ENCODE peak calls at places on chromosome 10, in nine cellular contexts. B is endodermal cell; V is glutamatergic neuron; G is GM13977; T is RWPE1; H is mammary epithelial cell; A is AG10803; Y is CD8-positive, alpha-beta T cell; I is foreskin fibroblast. U is an unnamed sample.

GRCh38 chr10:126940670-126941069 is 35.4 kb downstream of the DOCK1 start:
- DNase-seq in Y (no peak), B (no peak), G (no peak), T (no peak), A (no peak), H (no peak), I (no peak), V (no peak), U (no peak)

GRCh38 chr10:106997721-106998120 is 166.8 kb downstream of the SORCS1 start:
- DNase-seq in Y (no peak), V (no peak), T (no peak), G (no peak), B (no peak), I (no peak), A (no peak), H (no peak), U (no peak)

GRCh38 chr10:5965266-5965665 is 12.1 kb downstream of the IL15RA start:
- DNase-seq in G (peak), V (no peak), H (no peak), Y (no peak), B (peak), T (no peak), A (no peak), I (no peak), U (no peak)

GRCh38 chr10:128325788-128326187 is 199.6 kb upstream of the MKI67 start:
- DNase-seq in G (no peak), Y (peak), T (no peak), A (no peak), B (no peak), V (no peak), I (no peak), H (no peak), U (no peak)

GRCh38 chr10:90801608-90802007 is 56.2 kb downstream of the HTR7 start:
- DNase-seq in T (no peak), H (no peak), V (no peak), B (no peak), Y (no peak), I (no peak), G (no peak), A (no peak), U (no peak)

GRCh38 chr10:46282460-46283216 is 4.2 kb upstream of the ANTXRL start:
- DNase-seq in T (peak), A (peak), Y (peak), V (peak), G (peak), B (peak), H (peak), I (peak), U (peak)

GRCh38 chr10:131170042-131170983 is 141.2 kb downstream of the TCERG1L start:
- DNase-seq in T (no peak), A (no peak), V (no peak), Y (peak), G (no peak), I (no peak), B (peak), H (no peak), U (no peak)

GRCh38 chr10:72980348-72980747 is 25.7 kb upstream of the PLA2G12B start:
- DNase-seq in B (no peak), A (no peak), V (no peak), T (no peak), I (no peak), H (peak), Y (no peak), G (no peak), U (no peak)

GRCh38 chr10:79927111-79927828 is 21.6 kb downstream of the SFTPD start:
- DNase-seq in B (peak), G (no peak), Y (peak), T (no peak), I (no peak), A (no peak), V (no peak), H (no peak), U (no peak)

GRCh38 chr10:11902646-11903045 is 79.5 kb downstream of the PROSER2 start:
- DNase-seq in H (no peak), Y (no peak), T (no peak), G (no peak), I (no peak), B (peak), V (no peak), A (no peak), U (no peak)

GRCh38 chr10:53379951-53380350 is 607.4 kb upstream of the MBL2 start:
- DNase-seq in B (no peak), T (no peak), Y (no peak), G (no peak), I (no peak), A (no peak), H (no peak), V (no peak), U (no peak)

GRCh38 chr10:122911889-122912484 is 1.6 kb downstream of the FAM24A start:
- DNase-seq in A (peak), I (peak), T (peak), Y (peak), H (peak), B (peak), V (no peak), G (peak), U (peak)

GRCh38 chr10:11610855-11611247 is 599 bp downstream of the USP6NL start:
- DNase-seq in T (peak), Y (peak), G (no peak), A (peak), V (no peak), B (peak), I (no peak), H (peak), U (peak)

GRCh38 chr10:22833353-22833752 is 94.5 kb upstream of the ARMC3 start:
- DNase-seq in I (no peak), A (no peak), V (no peak), T (no peak), G (no peak), H (no peak), B (no peak), Y (no peak), U (no peak)

GRCh38 chr10:22837771-22838170 is 90.1 kb upstream of the ARMC3 start:
- DNase-seq in A (no peak), H (no peak), Y (no peak), B (no peak), I (no peak), V (no peak), T (no peak), G (no peak), U (no peak)

GRCh38 chr10:22834471-22834870 is 93.4 kb upstream of the ARMC3 start:
- DNase-seq in V (no peak), T (no peak), H (no peak), Y (no peak), I (no peak), A (no peak), B (no peak), G (no peak), U (no peak)

GRCh38 chr10:22833781-22834180 is 94.1 kb upstream of the ARMC3 start:
- DNase-seq in I (no peak), V (no peak), A (no peak), G (no peak), B (no peak), H (no peak), Y (no peak), T (no peak), U (no peak)

GRCh38 chr10:22837351-22837750 is 90.5 kb upstream of the ARMC3 start:
- DNase-seq in Y (no peak), V (no peak), T (no peak), B (no peak), I (no peak), G (no peak), H (no peak), A (no peak), U (no peak)
- TF ChIP-seq CTCF in Y (no peak), V (no peak), T (no peak), B (no peak), I (no peak), G (no peak), H (no peak), A (no peak), U (no peak)

GRCh38 chr10:70744617-70745138 is 40.5 kb downstream of the TBATA start:
- DNase-seq in B (no peak), I (no peak), G (no peak), Y (no peak), A (no peak), T (no peak), H (no peak), V (no peak), U (no peak)

GRCh38 chr10:70743879-70744278 is 41.3 kb downstream of the TBATA start:
- DNase-seq in B (no peak), G (no peak), H (no peak), A (no peak), T (no peak), Y (no peak), I (no peak), V (no peak), U (no peak)

GRCh38 chr10:70742537-70743429 is 42.4 kb downstream of the TBATA start:
- DNase-seq in I (no peak), Y (no peak), T (no peak), B (no peak), V (no peak), H (no peak), A (peak), G (no peak), U (no peak)

GRCh38 chr10:70745555-70745954 is 39.6 kb downstream of the TBATA start:
- DNase-seq in H (no peak), B (no peak), Y (no peak), A (no peak), G (no peak), T (no peak), V (no peak), I (no peak), U (no peak)

GRCh38 chr10:70743430-70743788 is 41.8 kb downstream of the TBATA start:
- DNase-seq in V (no peak), B (no peak), T (no peak), A (no peak), H (no peak), I (no peak), Y (no peak), G (no peak), U (no peak)
- TF ChIP-seq CTCF in V (no peak), B (peak), T (no peak), A (no peak), H (no peak), I (no peak), Y (no peak), G (no peak), U (no peak)

DNA sequence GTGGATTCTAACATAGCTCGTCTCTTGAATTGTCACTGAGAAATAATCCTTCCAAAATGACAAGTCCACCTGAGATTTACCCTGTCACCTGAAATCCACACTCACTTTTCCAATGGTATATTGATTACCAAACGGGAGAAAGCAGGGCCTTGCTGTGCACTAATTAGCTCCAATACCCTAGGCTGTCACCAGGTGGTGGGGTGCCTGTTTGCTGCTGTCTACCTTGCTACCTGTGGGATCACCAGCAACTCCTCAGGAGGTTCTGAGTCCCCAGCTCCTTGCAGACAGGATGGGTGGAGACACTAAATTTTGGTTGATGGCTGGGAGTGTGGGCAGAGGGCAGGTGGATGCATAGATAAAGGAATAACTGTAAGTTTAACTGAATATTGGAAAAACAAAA is 237.2 kb upstream of the ZNF32 start:
- DNase-seq in G (no peak), B (peak), V (no peak), I (no peak), A (no peak), Y (no peak), T (no peak), H (no peak), U (no peak)
- TF ChIP-seq CTCF in G (no peak), B (peak), V (no peak), I (no peak), A (no peak), Y (no peak), T (no peak), H (peak), U (no peak)

DNA sequence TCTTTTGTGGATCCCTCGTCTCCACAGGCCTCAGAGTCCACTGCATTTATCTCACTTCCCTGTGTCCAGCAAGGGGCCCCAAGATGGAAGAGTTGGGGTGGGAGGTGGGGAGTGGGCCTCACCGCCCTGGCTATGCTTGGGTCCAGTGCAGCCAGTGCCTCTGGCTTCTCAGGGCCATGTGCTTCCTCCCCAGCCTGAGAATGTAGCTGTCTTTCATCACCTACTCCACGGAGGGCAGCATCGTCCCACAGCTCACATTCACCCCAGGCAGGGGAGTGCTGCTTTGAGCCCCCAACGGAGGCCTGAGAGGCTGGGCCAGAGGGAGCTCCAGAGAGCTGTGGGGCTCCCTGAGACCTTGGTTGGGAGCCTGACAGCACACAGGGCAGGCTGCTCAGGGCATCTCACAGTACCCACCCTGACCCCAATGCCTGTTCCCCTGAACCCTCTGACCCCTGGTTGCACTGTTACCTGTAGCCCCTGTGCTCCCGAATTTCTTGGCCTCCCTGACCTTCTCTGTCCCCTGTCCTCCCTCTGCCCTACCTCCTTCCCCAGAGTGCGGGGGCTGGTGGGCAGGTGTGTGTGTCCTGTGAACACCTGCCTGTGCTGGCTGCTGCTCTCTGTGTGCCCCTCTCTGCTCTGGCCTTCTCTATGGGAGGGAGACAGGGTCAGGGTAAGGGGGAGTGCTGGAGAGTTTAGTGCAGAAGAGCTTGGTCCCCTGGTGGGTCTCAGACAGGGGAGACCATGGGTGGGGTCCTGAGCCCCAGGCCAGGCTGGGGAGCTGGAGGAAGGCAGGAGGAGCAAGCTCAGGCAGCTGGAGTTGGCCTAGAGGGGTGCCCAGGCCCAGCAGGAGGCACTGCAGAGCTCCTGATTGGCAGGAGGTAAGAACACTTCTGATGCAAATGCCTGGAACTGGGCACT is 19.6 kb upstream of the ZNF488 start:
- DNase-seq in I (no peak), T (no peak), Y (no peak), H (no peak), G (no peak), A (peak), B (peak), V (no peak), U (no peak)
- TF ChIP-seq CTCF in I (no peak), T (no peak), Y (no peak), H (no peak), G (no peak), A (no peak), B (peak), V (no peak), U (no peak)

GRCh38 chr10:104297697-104298660 is 29.0 kb downstream of the GSTO2 start:
- DNase-seq in V (peak), I (peak), Y (no peak), T (no peak), H (no peak), A (peak), G (no peak), B (peak), U (no peak)

GRCh38 chr10:104299031-104299904 is 30.3 kb downstream of the GSTO2 start:
- DNase-seq in G (no peak), I (peak), H (no peak), T (no peak), B (no peak), Y (no peak), A (peak), V (no peak), U (no peak)

GRCh38 chr10:104300002-104300735 is 31.2 kb downstream of the GSTO2 start:
- DNase-seq in A (peak), T (no peak), I (peak), V (no peak), B (no peak), H (peak), G (no peak), Y (no peak), U (no peak)

GRCh38 chr10:104301907-104302690 is 33.1 kb downstream of the GSTO2 start:
- DNase-seq in T (no peak), I (no peak), H (no peak), B (no peak), A (no peak), V (no peak), G (no peak), Y (no peak), U (no peak)

GRCh38 chr10:104300736-104301292 is 31.8 kb downstream of the GSTO2 start:
- DNase-seq in I (peak), Y (no peak), V (peak), H (peak), T (peak), G (no peak), A (peak), B (no peak), U (no peak)
- TF ChIP-seq CTCF in I (peak), Y (no peak), V (no peak), H (peak), T (peak), G (no peak), A (no peak), B (no peak), U (no peak)

GRCh38 chr10:95284807-95285206 is 6.0 kb downstream of the PDLIM1 start:
- DNase-seq in V (no peak), H (no peak), A (no peak), I (no peak), B (no peak), T (no peak), Y (no peak), G (no peak), U (no peak)
- TF ChIP-seq CTCF in V (no peak), H (no peak), A (no peak), I (no peak), B (no peak), T (no peak), Y (no peak), G (no peak), U (no peak)

GRCh38 chr10:77430530-77430929 is 207.1 kb downstream of the KCNMA1 start:
- DNase-seq in A (no peak), Y (no peak), G (no peak), V (no peak), B (no peak), H (no peak), T (no peak), I (no peak), U (no peak)
- TF ChIP-seq CTCF in A (no peak), Y (no peak), G (no peak), V (no peak), B (peak), H (no peak), T (no peak), I (no peak), U (no peak)

GRCh38 chr10:97011397-97011796 is 174.4 kb downstream of the SLIT1 start:
- DNase-seq in T (no peak), V (no peak), H (no peak), A (no peak), I (no peak), B (no peak), G (no peak), Y (no peak), U (no peak)

GRCh38 chr10:97013983-97014382 is 171.8 kb downstream of the SLIT1 start:
- DNase-seq in I (no peak), V (no peak), T (no peak), G (no peak), A (no peak), B (no peak), Y (no peak), H (no peak), U (no peak)

GRCh38 chr10:97013568-97013967 is 172.2 kb downstream of the SLIT1 start:
- DNase-seq in G (no peak), Y (no peak), H (no peak), T (no peak), V (no peak), B (no peak), I (no peak), A (no peak), U (no peak)

GRCh38 chr10:97010695-97011206 is 175.0 kb downstream of the SLIT1 start:
- DNase-seq in I (no peak), V (no peak), B (no peak), G (no peak), T (no peak), H (no peak), A (no peak), Y (peak), U (no peak)

DNA sequence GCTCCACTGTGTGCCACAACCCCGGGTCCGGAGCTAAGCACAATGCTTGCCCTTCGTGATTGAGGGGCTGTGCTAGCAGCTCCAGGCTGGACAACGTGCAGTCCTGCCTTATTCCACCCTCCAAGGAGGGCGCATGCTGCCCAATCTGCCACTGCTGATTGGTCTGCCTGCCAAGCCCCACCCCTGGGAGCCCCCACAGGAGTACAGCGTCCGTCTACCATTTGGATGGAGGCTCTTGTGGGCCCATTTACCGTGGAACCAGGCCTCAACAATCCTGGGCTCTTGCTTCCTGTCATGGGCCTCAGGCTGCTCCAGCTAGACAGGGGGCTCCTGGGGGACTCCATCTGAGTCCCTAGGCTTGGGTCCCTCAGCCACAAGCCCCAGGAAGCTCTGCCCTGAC is 173.3 kb downstream of the SLIT1 start:
- DNase-seq in G (no peak), T (no peak), V (no peak), H (no peak), B (no peak), A (no peak), I (no peak), Y (no peak), U (no peak)
- TF ChIP-seq CTCF in G (no peak), T (no peak), V (no peak), H (no peak), B (no peak), A (no peak), I (no peak), Y (no peak), U (no peak)

GRCh38 chr10:62636825-62637248 is 167.7 kb upstream of the ADO start:
- DNase-seq in I (no peak), G (no peak), V (no peak), B (no peak), H (no peak), Y (no peak), T (no peak), A (no peak), U (no peak)
- TF ChIP-seq CTCF in I (no peak), G (peak), V (no peak), B (peak), H (no peak), Y (peak), T (no peak), A (peak), U (no peak)

DNA sequence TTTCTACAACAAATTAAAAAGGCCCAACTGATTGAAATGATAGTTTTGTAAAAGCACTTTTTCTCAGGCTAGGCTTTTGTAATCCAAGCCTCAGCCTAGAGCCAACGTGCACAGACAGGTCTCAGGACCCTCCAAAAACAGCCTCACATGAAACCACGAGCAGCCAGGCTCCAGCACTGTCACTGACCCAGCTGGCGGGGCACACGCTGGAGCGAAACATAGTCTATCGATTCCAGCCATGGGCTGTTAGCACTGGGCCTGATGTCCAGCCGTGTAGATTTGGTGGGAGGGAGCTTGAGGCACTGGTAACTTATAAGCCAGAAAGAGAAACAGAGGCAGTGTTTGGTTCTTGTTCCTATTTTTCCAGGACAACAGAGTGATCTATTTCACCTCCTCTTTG is 104.5 kb downstream of the EBF3 start:
- DNase-seq in Y (no peak), H (no peak), V (no peak), I (no peak), B (no peak), G (no peak), T (no peak), A (no peak), U (no peak)
- TF ChIP-seq CTCF in Y (no peak), H (no peak), V (no peak), I (no peak), B (no peak), G (no peak), T (no peak), A (no peak), U (no peak)

U was measured in GM20000.